ENCODE peak calls at places on chromosomes 12 and 14, in six cellular contexts. E is HFF-Myc, H is stomach, F is foreskin fibroblast, C is fibroblast of mammary gland, U is B cell. R is an unnamed sample.

GRCh38 chr12:123741937-123742572 is 20.0 kb upstream of the DNAH10 start:
- DNase-seq in E (no peak), H (no peak), F (no peak), C (no peak), U (no peak), R (peak)

GRCh38 chr14:75431011-75431410 is 3.2 kb downstream of the JDP2 start:
- DNase-seq in E (no peak), H (no peak), F (no peak), C (no peak), U (no peak), R (no peak)

GRCh38 chr12:75933136-75933535 is 98.4 kb downstream of the PHLDA1 start:
- DNase-seq in E (no peak), H (no peak), F (peak), C (peak), U (no peak), R (no peak)

GRCh38 chr14:62734831-62735230 is 310.4 kb downstream of the KCNH5 start:
- DNase-seq in E (no peak), H (no peak), F (no peak), C (no peak), U (no peak), R (no peak)

GRCh38 chr12:108840605-108841328 is 16.6 kb downstream of the SSH1 start:
- DNase-seq in E (no peak), H (no peak), F (no peak), C (peak), U (no peak), R (no peak)

GRCh38 chr14:26984318-26985177 is 386.7 kb upstream of the NOVA1 start:
- DNase-seq in E (peak), H (peak), F (peak), C (peak), U (peak), R (no peak)

GRCh38 chr12:51083140-51083833 is at the start of gene CSRNP2:
- DNase-seq in E (peak), H (peak), F (peak), C (peak), U (peak), R (peak)

GRCh38 chr12:2136901-2137300 is 84.1 kb downstream of the CACNA1C start:
- DNase-seq in E (no peak), H (no peak), F (no peak), C (no peak), U (no peak), R (no peak)

GRCh38 chr12:92695577-92695976 is 7.2 kb upstream of the PLEKHG7 start:
- DNase-seq in E (no peak), H (no peak), F (no peak), C (no peak), U (no peak), R (no peak)

GRCh38 chr14:22252591-22253178 is 336.3 kb downstream of the DAD1 start:
- DNase-seq in E (no peak), H (no peak), F (no peak), C (no peak), U (no peak), R (no peak)

GRCh38 chr14:35965425-35965824 is 139.3 kb downstream of the BRMS1L start:
- DNase-seq in E (no peak), H (no peak), F (no peak), C (no peak), U (no peak), R (no peak)

GRCh38 chr12:65557425-65558167 is 266.7 kb upstream of the HMGA2 start:
- DNase-seq in E (no peak), H (no peak), F (no peak), C (no peak), U (no peak), R (no peak)

GRCh38 chr14:74062809-74063150 is 21.5 kb downstream of the ALDH6A1 start:
- DNase-seq in E (no peak), H (peak), F (no peak), C (no peak), U (no peak), R (no peak)

GRCh38 chr12:126069549-126070165 is 1004.4 kb downstream of the AACS start:
- DNase-seq in E (peak), H (peak), F (peak), C (peak), U (peak), R (peak)
- TF ChIP-seq CTCF in E (peak), H (peak), F (peak), C (peak), U (peak), R (peak)

GRCh38 chr12:121099779-121100178 is 32.9 kb upstream of the P2RX7 start:
- DNase-seq in E (no peak), H (no peak), F (no peak), C (no peak), U (no peak), R (no peak)

GRCh38 chr12:121096199-121096798 is 36.4 kb upstream of the P2RX7 start:
- DNase-seq in E (no peak), H (no peak), F (no peak), C (no peak), U (no peak), R (no peak)

GRCh38 chr12:121093487-121093891 is 39.2 kb upstream of the P2RX7 start:
- DNase-seq in E (no peak), H (no peak), F (no peak), C (no peak), U (no peak), R (no peak)

GRCh38 chr12:121092034-121092433 is 40.6 kb upstream of the P2RX7 start:
- DNase-seq in E (no peak), H (no peak), F (no peak), C (no peak), U (no peak), R (no peak)

GRCh38 chr12:121095544-121096198 is 37.0 kb upstream of the P2RX7 start:
- DNase-seq in E (peak), H (peak), F (peak), C (peak), U (peak), R (peak)
- TF ChIP-seq CTCF in E (peak), H (peak), F (peak), C (peak), U (peak), R (peak)

GRCh38 chr12:85755760-85756159 is 80.4 kb downstream of the RASSF9 start:
- DNase-seq in E (no peak), H (no peak), F (no peak), C (peak), U (no peak), R (no peak)
- TF ChIP-seq CTCF in E (no peak), H (no peak), F (no peak), C (peak), U (no peak), R (no peak)

GRCh38 chr12:52390739-52391617 is 5.5 kb upstream of the KRT84 start:
- DNase-seq in E (no peak), H (no peak), F (no peak), C (peak), U (no peak), R (no peak)
- TF ChIP-seq CTCF in E (peak), H (no peak), F (peak), C (peak), U (no peak), R (peak)

GRCh38 chr14:106419432-106419831 is 893.0 kb downstream of the TMEM121 start:
- DNase-seq in E (no peak), H (no peak), F (no peak), C (no peak), U (no peak), R (no peak)

GRCh38 chr14:106422066-106422465 is 895.7 kb downstream of the TMEM121 start:
- DNase-seq in E (no peak), H (no peak), F (no peak), C (no peak), U (no peak), R (no peak)

GRCh38 chr14:106414464-106414863 is 888.1 kb downstream of the TMEM121 start:
- DNase-seq in E (no peak), H (no peak), F (no peak), C (no peak), U (no peak), R (no peak)

GRCh38 chr14:106417224-106418049 is 891.1 kb downstream of the TMEM121 start:
- DNase-seq in E (no peak), H (peak), F (no peak), C (peak), U (peak), R (peak)
- TF ChIP-seq CTCF in E (peak), H (peak), F (peak), C (peak), U (peak), R (peak)